ENCODE peak calls at places on chromosomes 12 and 14, in nine cellular contexts. One of them, this sample, is unnamed.
A peak's percentile ranks its signal among the peaks of the same experiment; 100 is the strongest.

GRCh38 chr14:65000868-65001600 is 14.3 kb downstream of the FNTB start:
- DNase-seq in SK-N-SH: no peak
- DNase-seq in right lobe of liver: no peak
- DNase-seq in transverse colon: no peak
- DNase-seq in heart left ventricle: no peak
- DNase-seq in mammary epithelial cell: no peak
- DNase-seq in cardiac muscle cell: no peak
- DNase-seq in CD8-positive, alpha-beta T cell: peak; percentile 7
- DNase-seq in uterus: no peak
- DNase-seq in this sample: no peak

GRCh38 chr14:90573385-90574105 is 176.7 kb downstream of the CALM1 start:
- DNase-seq in transverse colon: no peak
- DNase-seq in cardiac muscle cell: peak; percentile 79
- DNase-seq in CD8-positive, alpha-beta T cell: no peak
- DNase-seq in mammary epithelial cell: no peak
- DNase-seq in heart left ventricle: no peak
- DNase-seq in right lobe of liver: no peak
- DNase-seq in SK-N-SH: peak; percentile 61
- DNase-seq in uterus: no peak
- DNase-seq in this sample: no peak

GRCh38 chr12:102249073-102249854 is 51.6 kb upstream of the PMCH start:
- DNase-seq in transverse colon: no peak
- DNase-seq in heart left ventricle: no peak
- DNase-seq in CD8-positive, alpha-beta T cell: no peak
- DNase-seq in right lobe of liver: no peak
- DNase-seq in SK-N-SH: no peak
- DNase-seq in mammary epithelial cell: peak; percentile 19
- DNase-seq in cardiac muscle cell: no peak
- DNase-seq in uterus: no peak
- DNase-seq in this sample: no peak

GRCh38 chr12:91367234-91367849 is 184.7 kb upstream of the DCN start:
- DNase-seq in transverse colon: no peak
- DNase-seq in cardiac muscle cell: no peak
- DNase-seq in mammary epithelial cell: no peak
- DNase-seq in uterus: no peak
- DNase-seq in heart left ventricle: no peak
- DNase-seq in CD8-positive, alpha-beta T cell: no peak
- DNase-seq in SK-N-SH: no peak
- DNase-seq in right lobe of liver: no peak
- DNase-seq in this sample: peak; percentile 42

GRCh38 chr12:3680919-3681594 is 71.9 kb downstream of the CRACR2A start:
- DNase-seq in uterus: no peak
- DNase-seq in heart left ventricle: peak; percentile 56
- DNase-seq in transverse colon: peak; percentile 67
- DNase-seq in SK-N-SH: peak; percentile 51
- DNase-seq in right lobe of liver: peak; percentile 66
- DNase-seq in mammary epithelial cell: peak; percentile 14
- DNase-seq in CD8-positive, alpha-beta T cell: peak; percentile 46
- DNase-seq in cardiac muscle cell: peak; percentile 59
- DNase-seq in this sample: peak; percentile 26

GRCh38 chr14:51020024-51020710 is 74.7 kb downstream of the TRIM9 start:
- DNase-seq in transverse colon: no peak
- DNase-seq in CD8-positive, alpha-beta T cell: no peak
- DNase-seq in cardiac muscle cell: peak; percentile 51
- DNase-seq in right lobe of liver: no peak
- DNase-seq in heart left ventricle: no peak
- DNase-seq in SK-N-SH: peak; percentile 73
- DNase-seq in mammary epithelial cell: no peak
- DNase-seq in uterus: no peak
- DNase-seq in this sample: peak; percentile 76

GRCh38 chr12:1078002-1078401 is 87.0 kb downstream of the ERC1 start:
- DNase-seq in mammary epithelial cell: no peak
- DNase-seq in transverse colon: no peak
- DNase-seq in heart left ventricle: no peak
- DNase-seq in uterus: no peak
- DNase-seq in CD8-positive, alpha-beta T cell: no peak
- DNase-seq in cardiac muscle cell: no peak
- DNase-seq in right lobe of liver: no peak
- DNase-seq in SK-N-SH: no peak
- DNase-seq in this sample: no peak

GRCh38 chr12:61412209-61412608 is 848.0 kb upstream of the USP15 start:
- DNase-seq in mammary epithelial cell: peak; percentile 9
- DNase-seq in CD8-positive, alpha-beta T cell: no peak
- DNase-seq in transverse colon: no peak
- DNase-seq in right lobe of liver: no peak
- DNase-seq in uterus: no peak
- DNase-seq in SK-N-SH: no peak
- DNase-seq in heart left ventricle: no peak
- DNase-seq in cardiac muscle cell: no peak
- DNase-seq in this sample: no peak

GRCh38 chr12:30100736-30101135 is 317.0 kb upstream of the TMTC1 start:
- DNase-seq in CD8-positive, alpha-beta T cell: no peak
- DNase-seq in mammary epithelial cell: no peak
- DNase-seq in cardiac muscle cell: no peak
- DNase-seq in uterus: no peak
- DNase-seq in SK-N-SH: no peak
- DNase-seq in heart left ventricle: no peak
- DNase-seq in right lobe of liver: no peak
- DNase-seq in transverse colon: no peak
- DNase-seq in this sample: no peak

GRCh38 chr14:51014625-51015024 is 70.3 kb upstream of the PYGL start:
- DNase-seq in mammary epithelial cell: no peak
- DNase-seq in transverse colon: no peak
- DNase-seq in right lobe of liver: no peak
- DNase-seq in SK-N-SH: no peak
- DNase-seq in heart left ventricle: no peak
- DNase-seq in CD8-positive, alpha-beta T cell: no peak
- DNase-seq in uterus: no peak
- DNase-seq in cardiac muscle cell: no peak
- DNase-seq in this sample: no peak

GRCh38 chr12:39619316-39619659 is 315 bp downstream of the ABCD2 start:
- DNase-seq in cardiac muscle cell: no peak
- DNase-seq in heart left ventricle: no peak
- DNase-seq in right lobe of liver: no peak
- DNase-seq in SK-N-SH: peak; percentile 32
- DNase-seq in mammary epithelial cell: no peak
- DNase-seq in uterus: no peak
- DNase-seq in transverse colon: peak; percentile 15
- DNase-seq in CD8-positive, alpha-beta T cell: peak; percentile 60
- DNase-seq in this sample: no peak
- H3K4me3 ChIP-seq in cardiac muscle cell: peak overlapping the region; percentile 37
- H3K4me3 ChIP-seq in heart left ventricle: peak overlapping the region; percentile 62
- H3K4me3 ChIP-seq in right lobe of liver: peak overlapping the region; percentile 58
- H3K4me3 ChIP-seq in SK-N-SH: peak overlapping the region; percentile 67
- H3K4me3 ChIP-seq in mammary epithelial cell: peak overlapping the region; percentile 79
- H3K4me3 ChIP-seq in uterus: peak overlapping the region; percentile 46
- H3K4me3 ChIP-seq in transverse colon: peak overlapping the region; percentile 33
- H3K4me3 ChIP-seq in CD8-positive, alpha-beta T cell: peak overlapping the region; percentile 62
- H3K4me3 ChIP-seq in this sample: peak overlapping the region; percentile 56

GRCh38 chr12:116454950-116455447 is 104.2 kb upstream of the MAP1LC3B2 start:
- DNase-seq in mammary epithelial cell: peak; percentile 97
- DNase-seq in transverse colon: no peak
- DNase-seq in cardiac muscle cell: no peak
- DNase-seq in uterus: no peak
- DNase-seq in SK-N-SH: no peak
- DNase-seq in heart left ventricle: no peak
- DNase-seq in right lobe of liver: no peak
- DNase-seq in CD8-positive, alpha-beta T cell: no peak
- DNase-seq in this sample: no peak
- H3K27ac ChIP-seq in mammary epithelial cell: peak overlapping the region; percentile 99
- H3K27ac ChIP-seq in transverse colon: peak overlapping the region; percentile 86
- H3K27ac ChIP-seq in cardiac muscle cell: no peak overlapping the region
- H3K27ac ChIP-seq in uterus: peak overlapping the region; percentile 91
- H3K27ac ChIP-seq in SK-N-SH: no peak overlapping the region
- H3K27ac ChIP-seq in heart left ventricle: peak overlapping the region; percentile 73
- H3K27ac ChIP-seq in right lobe of liver: no peak overlapping the region
- H3K27ac ChIP-seq in CD8-positive, alpha-beta T cell: no peak overlapping the region
- H3K27ac ChIP-seq in this sample: no peak overlapping the region

GRCh38 chr12:104312202-104312601 is 8.7 kb downstream of the EID3 start:
- DNase-seq in right lobe of liver: no peak
- DNase-seq in SK-N-SH: no peak
- DNase-seq in cardiac muscle cell: no peak
- DNase-seq in uterus: no peak
- DNase-seq in heart left ventricle: no peak
- DNase-seq in mammary epithelial cell: no peak
- DNase-seq in transverse colon: no peak
- DNase-seq in CD8-positive, alpha-beta T cell: no peak
- DNase-seq in this sample: no peak
- H3K36me3 ChIP-seq in right lobe of liver: peaks cover 40% of the 10 kb centered on the region
- H3K36me3 ChIP-seq in SK-N-SH: peaks cover 57% of the 10 kb centered on the region
- H3K36me3 ChIP-seq in cardiac muscle cell: peaks cover 52% of the 10 kb centered on the region
- H3K36me3 ChIP-seq in uterus: no peaks in the 10 kb centered on the region
- H3K36me3 ChIP-seq in heart left ventricle: peaks cover 63% of the 10 kb centered on the region
- H3K36me3 ChIP-seq in mammary epithelial cell: peaks cover 44% of the 10 kb centered on the region
- H3K36me3 ChIP-seq in transverse colon: peaks cover 2% of the 10 kb centered on the region
- H3K36me3 ChIP-seq in CD8-positive, alpha-beta T cell: peaks cover 4% of the 10 kb centered on the region
- H3K36me3 ChIP-seq in this sample: peaks cover 47% of the 10 kb centered on the region

DNA sequence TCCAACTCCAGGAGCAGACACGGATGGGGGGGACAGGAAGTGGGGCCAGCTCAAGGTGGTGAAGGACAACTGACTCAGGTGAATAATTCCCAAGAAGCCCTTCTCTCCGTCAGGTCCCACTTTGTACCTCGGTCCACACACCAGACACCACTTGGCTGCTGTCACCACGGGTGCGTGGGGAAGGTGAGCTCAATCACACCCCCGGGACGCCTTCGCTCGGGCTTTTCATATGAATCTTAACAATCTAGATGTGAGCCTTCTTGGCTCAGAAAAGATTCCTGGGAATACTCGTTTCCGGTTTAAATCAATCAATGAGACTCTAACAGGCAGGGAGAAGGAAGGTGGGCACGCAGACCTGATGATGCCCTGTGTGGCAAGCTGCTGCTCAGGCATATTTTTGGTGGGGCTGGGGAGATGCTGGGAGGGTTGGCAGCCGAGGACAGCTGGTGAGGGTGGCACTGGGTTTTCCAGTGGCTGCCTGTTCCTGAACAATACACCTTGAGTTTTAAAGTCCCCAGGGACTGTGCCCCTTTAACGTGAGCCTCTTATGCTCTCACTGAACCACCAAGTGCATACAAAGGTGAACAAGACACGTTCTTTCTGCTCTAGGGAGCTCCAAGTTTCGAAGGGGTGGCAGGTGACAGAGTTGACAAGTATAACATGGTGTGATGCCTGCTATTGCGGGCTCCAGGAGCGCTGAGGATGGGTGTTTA is 5.1 kb downstream of the TESC start:
- DNase-seq in transverse colon: no peak
- DNase-seq in cardiac muscle cell: no peak
- DNase-seq in SK-N-SH: no peak
- DNase-seq in CD8-positive, alpha-beta T cell: no peak
- DNase-seq in right lobe of liver: peak; percentile 27
- DNase-seq in mammary epithelial cell: no peak
- DNase-seq in uterus: no peak
- DNase-seq in heart left ventricle: no peak
- DNase-seq in this sample: no peak
- H3K4me3 ChIP-seq in transverse colon: no peak overlapping the region
- H3K4me3 ChIP-seq in cardiac muscle cell: no peak overlapping the region
- H3K4me3 ChIP-seq in SK-N-SH: no peak overlapping the region
- H3K4me3 ChIP-seq in CD8-positive, alpha-beta T cell: no peak overlapping the region
- H3K4me3 ChIP-seq in right lobe of liver: no peak overlapping the region
- H3K4me3 ChIP-seq in mammary epithelial cell: no peak overlapping the region
- H3K4me3 ChIP-seq in uterus: no peak overlapping the region
- H3K4me3 ChIP-seq in heart left ventricle: no peak overlapping the region
- H3K4me3 ChIP-seq in this sample: no peak overlapping the region

GRCh38 chr14:69183735-69184134 is 7.6 kb upstream of the EXD2 start:
- DNase-seq in right lobe of liver: no peak
- DNase-seq in transverse colon: no peak
- DNase-seq in heart left ventricle: no peak
- DNase-seq in cardiac muscle cell: no peak
- DNase-seq in uterus: no peak
- DNase-seq in CD8-positive, alpha-beta T cell: no peak
- DNase-seq in SK-N-SH: no peak
- DNase-seq in mammary epithelial cell: no peak
- DNase-seq in this sample: no peak
- H3K27ac ChIP-seq in right lobe of liver: no peak overlapping the region
- H3K27ac ChIP-seq in transverse colon: no peak overlapping the region
- H3K27ac ChIP-seq in heart left ventricle: no peak overlapping the region
- H3K27ac ChIP-seq in cardiac muscle cell: no peak overlapping the region
- H3K27ac ChIP-seq in uterus: no peak overlapping the region
- H3K27ac ChIP-seq in CD8-positive, alpha-beta T cell: no peak overlapping the region
- H3K27ac ChIP-seq in SK-N-SH: no peak overlapping the region
- H3K27ac ChIP-seq in mammary epithelial cell: no peak overlapping the region
- H3K27ac ChIP-seq in this sample: no peak overlapping the region

DNA sequence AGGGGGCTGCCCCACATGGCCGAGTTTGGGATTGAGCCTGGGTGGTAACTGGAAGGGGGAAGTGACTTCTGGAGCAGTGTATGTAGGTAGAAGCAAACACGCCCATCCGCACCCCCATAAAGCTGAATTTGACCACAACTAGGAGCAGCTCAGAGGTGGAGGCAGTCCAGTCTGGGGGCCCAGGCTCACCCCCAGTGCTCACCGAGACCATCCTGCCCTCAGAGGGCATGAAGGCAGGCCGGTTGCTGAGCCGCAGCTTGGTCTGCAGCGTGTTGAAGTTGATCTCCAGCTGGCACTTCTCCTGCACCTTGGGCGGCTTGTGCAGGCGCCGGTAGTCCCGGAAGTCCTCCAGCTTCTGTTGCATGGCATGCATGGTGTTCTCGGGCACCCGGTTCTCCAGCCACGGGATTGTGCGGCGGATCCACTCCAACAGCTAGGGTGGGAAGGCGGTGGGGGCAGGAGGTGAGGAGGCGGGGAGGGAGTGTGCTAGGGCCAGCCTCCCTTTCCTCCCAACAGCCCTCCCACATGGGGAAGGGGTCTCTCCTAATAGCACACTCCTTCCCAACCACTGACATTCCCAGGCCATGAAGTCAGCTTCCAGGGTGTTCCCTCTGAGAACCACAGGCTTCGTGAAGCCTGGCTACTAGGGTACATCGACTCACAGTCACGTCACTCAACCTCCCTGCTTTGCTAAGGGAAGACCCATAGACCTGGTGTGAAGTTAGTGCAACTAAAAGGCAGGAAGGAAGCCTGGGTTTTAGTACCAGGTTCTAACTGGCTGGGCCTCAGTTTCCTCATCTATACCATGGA is 87.0 kb downstream of the ACTN1 start:
- DNase-seq in uterus: no peak
- DNase-seq in transverse colon: no peak
- DNase-seq in cardiac muscle cell: no peak
- DNase-seq in right lobe of liver: no peak
- DNase-seq in mammary epithelial cell: peak; percentile 62
- DNase-seq in CD8-positive, alpha-beta T cell: no peak
- DNase-seq in heart left ventricle: no peak
- DNase-seq in SK-N-SH: no peak
- DNase-seq in this sample: no peak
- H3K36me3 ChIP-seq in uterus: no peaks in the 10 kb centered on the region
- H3K36me3 ChIP-seq in transverse colon: no peaks in the 10 kb centered on the region
- H3K36me3 ChIP-seq in cardiac muscle cell: peaks cover 39% of the 10 kb centered on the region
- H3K36me3 ChIP-seq in right lobe of liver: peaks cover 57% of the 10 kb centered on the region
- H3K36me3 ChIP-seq in mammary epithelial cell: peaks cover 47% of the 10 kb centered on the region
- H3K36me3 ChIP-seq in CD8-positive, alpha-beta T cell: peaks cover 63% of the 10 kb centered on the region
- H3K36me3 ChIP-seq in heart left ventricle: peaks cover 95% of the 10 kb centered on the region
- H3K36me3 ChIP-seq in SK-N-SH: peaks cover 83% of the 10 kb centered on the region
- H3K36me3 ChIP-seq in this sample: peaks cover 47% of the 10 kb centered on the region